ENCODE peak calls at places on chromosomes 5 and 9, in nine cellular contexts. One of them, this sample, is unnamed.

GRCh38 chr5:56327810-56328209 is 94.7 kb upstream of the ANKRD55 start:
- DNase-seq in GM23338: no peak
- DNase-seq in GM12865: peak
- DNase-seq in AG04450: no peak
- DNase-seq in dorsolateral prefrontal cortex: no peak
- DNase-seq in GM20000: no peak
- DNase-seq in neural crest cell: no peak
- DNase-seq in kidney epithelial cell: no peak
- DNase-seq in heart right ventricle: no peak
- DNase-seq in this sample: no peak

GRCh38 chr9:68708513-68708912 is 3.5 kb downstream of the PIP5K1B start:
- DNase-seq in GM23338: no peak
- DNase-seq in GM12865: peak
- DNase-seq in AG04450: no peak
- DNase-seq in dorsolateral prefrontal cortex: no peak
- DNase-seq in GM20000: peak
- DNase-seq in neural crest cell: no peak
- DNase-seq in kidney epithelial cell: no peak
- DNase-seq in heart right ventricle: no peak
- DNase-seq in this sample: no peak

GRCh38 chr5:111954516-111955337 is 197.7 kb upstream of the NREP start:
- DNase-seq in GM23338: no peak
- DNase-seq in GM12865: peak
- DNase-seq in AG04450: no peak
- DNase-seq in dorsolateral prefrontal cortex: no peak
- DNase-seq in GM20000: peak
- DNase-seq in neural crest cell: no peak
- DNase-seq in kidney epithelial cell: no peak
- DNase-seq in heart right ventricle: no peak
- DNase-seq in this sample: no peak

GRCh38 chr5:87020099-87020934 is 247.4 kb upstream of the RASA1 start:
- DNase-seq in GM23338: no peak
- DNase-seq in GM12865: peak
- DNase-seq in AG04450: no peak
- DNase-seq in dorsolateral prefrontal cortex: peak
- DNase-seq in GM20000: peak
- DNase-seq in neural crest cell: no peak
- DNase-seq in kidney epithelial cell: no peak
- DNase-seq in heart right ventricle: peak
- DNase-seq in this sample: no peak

GRCh38 chr5:73327908-73328455 is 120.6 kb downstream of the FOXD1 start:
- DNase-seq in GM23338: no peak
- DNase-seq in GM12865: no peak
- DNase-seq in AG04450: no peak
- DNase-seq in dorsolateral prefrontal cortex: no peak
- DNase-seq in GM20000: no peak
- DNase-seq in neural crest cell: no peak
- DNase-seq in kidney epithelial cell: peak
- DNase-seq in heart right ventricle: no peak
- DNase-seq in this sample: no peak

GRCh38 chr9:104856413-104856941 is 71.5 kb downstream of the ABCA1 start:
- DNase-seq in GM23338: no peak
- DNase-seq in GM12865: no peak
- DNase-seq in AG04450: no peak
- DNase-seq in dorsolateral prefrontal cortex: no peak
- DNase-seq in GM20000: no peak
- DNase-seq in neural crest cell: no peak
- DNase-seq in kidney epithelial cell: no peak
- DNase-seq in heart right ventricle: no peak
- DNase-seq in this sample: no peak

GRCh38 chr5:151204051-151204450 is 19.8 kb downstream of the CCDC69 start:
- DNase-seq in GM23338: no peak
- DNase-seq in GM12865: no peak
- DNase-seq in AG04450: no peak
- DNase-seq in dorsolateral prefrontal cortex: no peak
- DNase-seq in GM20000: no peak
- DNase-seq in neural crest cell: no peak
- DNase-seq in kidney epithelial cell: no peak
- DNase-seq in heart right ventricle: no peak
- DNase-seq in this sample: no peak

GRCh38 chr9:36056896-36057295 is 20.2 kb downstream of the RECK start:
- DNase-seq in GM23338: no peak
- DNase-seq in GM12865: no peak
- DNase-seq in AG04450: no peak
- DNase-seq in dorsolateral prefrontal cortex: no peak
- DNase-seq in GM20000: no peak
- DNase-seq in neural crest cell: no peak
- DNase-seq in kidney epithelial cell: no peak
- DNase-seq in heart right ventricle: no peak
- DNase-seq in this sample: no peak

GRCh38 chr5:170339780-170340167 is 42.2 kb upstream of the LCP2 start:
- DNase-seq in GM23338: no peak
- DNase-seq in GM12865: no peak
- DNase-seq in AG04450: no peak
- DNase-seq in dorsolateral prefrontal cortex: no peak
- DNase-seq in GM20000: no peak
- DNase-seq in neural crest cell: no peak
- DNase-seq in kidney epithelial cell: no peak
- DNase-seq in heart right ventricle: no peak
- DNase-seq in this sample: no peak

GRCh38 chr5:31186672-31187267 is 6.7 kb upstream of the CDH6 start:
- DNase-seq in GM23338: peak
- DNase-seq in GM12865: peak
- DNase-seq in AG04450: peak
- DNase-seq in dorsolateral prefrontal cortex: no peak
- DNase-seq in GM20000: no peak
- DNase-seq in neural crest cell: no peak
- DNase-seq in kidney epithelial cell: no peak
- DNase-seq in heart right ventricle: no peak
- DNase-seq in this sample: no peak

GRCh38 chr9:83266618-83267543 is 203.9 kb upstream of the RASEF start:
- DNase-seq in GM23338: no peak
- DNase-seq in GM12865: no peak
- DNase-seq in AG04450: no peak
- DNase-seq in dorsolateral prefrontal cortex: no peak
- DNase-seq in GM20000: no peak
- DNase-seq in neural crest cell: peak
- DNase-seq in kidney epithelial cell: peak
- DNase-seq in heart right ventricle: peak
- DNase-seq in this sample: no peak

GRCh38 chr5:73820321-73820720 is 194.3 kb downstream of the ARHGEF28 start:
- DNase-seq in GM23338: no peak
- DNase-seq in GM12865: no peak
- DNase-seq in AG04450: no peak
- DNase-seq in dorsolateral prefrontal cortex: no peak
- DNase-seq in GM20000: no peak
- DNase-seq in neural crest cell: no peak
- DNase-seq in kidney epithelial cell: no peak
- DNase-seq in heart right ventricle: no peak
- DNase-seq in this sample: no peak

GRCh38 chr9:110099236-110099741 is 108.7 kb downstream of the C9orf152 start:
- DNase-seq in GM23338: no peak
- DNase-seq in GM12865: no peak
- DNase-seq in AG04450: no peak
- DNase-seq in dorsolateral prefrontal cortex: no peak
- DNase-seq in GM20000: no peak
- DNase-seq in neural crest cell: no peak
- DNase-seq in kidney epithelial cell: no peak
- DNase-seq in heart right ventricle: no peak
- DNase-seq in this sample: no peak

GRCh38 chr5:67045816-67046740 is 150.5 kb downstream of the CD180 start:
- DNase-seq in GM23338: no peak
- DNase-seq in GM12865: no peak
- DNase-seq in AG04450: no peak
- DNase-seq in dorsolateral prefrontal cortex: no peak
- DNase-seq in GM20000: no peak
- DNase-seq in neural crest cell: no peak
- DNase-seq in kidney epithelial cell: no peak
- DNase-seq in heart right ventricle: no peak
- DNase-seq in this sample: no peak

GRCh38 chr5:124544366-124545055 is 201.9 kb downstream of the ZNF608 start:
- DNase-seq in GM23338: no peak
- DNase-seq in GM12865: peak
- DNase-seq in AG04450: no peak
- DNase-seq in dorsolateral prefrontal cortex: no peak
- DNase-seq in GM20000: no peak
- DNase-seq in neural crest cell: no peak
- DNase-seq in kidney epithelial cell: peak
- DNase-seq in heart right ventricle: no peak
- DNase-seq in this sample: no peak

GRCh38 chr9:127395491-127396252 is 1.3 kb upstream of the SLC2A8 start:
- DNase-seq in GM23338: no peak
- DNase-seq in GM12865: no peak
- DNase-seq in AG04450: no peak
- DNase-seq in dorsolateral prefrontal cortex: no peak
- DNase-seq in GM20000: no peak
- DNase-seq in neural crest cell: no peak
- DNase-seq in kidney epithelial cell: no peak
- DNase-seq in heart right ventricle: no peak
- DNase-seq in this sample: no peak

GRCh38 chr5:61200582-61201155 is 38.4 kb upstream of the SMIM15 start:
- DNase-seq in GM23338: peak
- DNase-seq in GM12865: peak
- DNase-seq in AG04450: no peak
- DNase-seq in dorsolateral prefrontal cortex: no peak
- DNase-seq in GM20000: peak
- DNase-seq in neural crest cell: no peak
- DNase-seq in kidney epithelial cell: no peak
- DNase-seq in heart right ventricle: no peak
- DNase-seq in this sample: no peak

GRCh38 chr9:34520096-34520495 is 2.7 kb downstream of the ENHO start:
- DNase-seq in GM23338: no peak
- DNase-seq in GM12865: no peak
- DNase-seq in AG04450: no peak
- DNase-seq in dorsolateral prefrontal cortex: no peak
- DNase-seq in GM20000: no peak
- DNase-seq in neural crest cell: no peak
- DNase-seq in kidney epithelial cell: no peak
- DNase-seq in heart right ventricle: no peak
- DNase-seq in this sample: no peak

GRCh38 chr5:130034872-130035271 is 130.6 kb downstream of the CHSY3 start:
- DNase-seq in GM23338: no peak
- DNase-seq in GM12865: no peak
- DNase-seq in AG04450: peak
- DNase-seq in dorsolateral prefrontal cortex: no peak
- DNase-seq in GM20000: no peak
- DNase-seq in neural crest cell: no peak
- DNase-seq in kidney epithelial cell: no peak
- DNase-seq in heart right ventricle: no peak
- DNase-seq in this sample: no peak

GRCh38 chr5:77518304-77518703 is 26.2 kb upstream of the WDR41 start:
- DNase-seq in GM23338: peak
- DNase-seq in GM12865: peak
- DNase-seq in AG04450: no peak
- DNase-seq in dorsolateral prefrontal cortex: no peak
- DNase-seq in GM20000: no peak
- DNase-seq in neural crest cell: no peak
- DNase-seq in kidney epithelial cell: no peak
- DNase-seq in heart right ventricle: no peak
- DNase-seq in this sample: no peak

GRCh38 chr5:90161399-90161798 is 248.2 kb downstream of the CETN3 start:
- DNase-seq in GM23338: peak
- DNase-seq in GM12865: peak
- DNase-seq in AG04450: no peak
- DNase-seq in dorsolateral prefrontal cortex: peak
- DNase-seq in GM20000: peak
- DNase-seq in neural crest cell: peak
- DNase-seq in kidney epithelial cell: no peak
- DNase-seq in heart right ventricle: peak
- DNase-seq in this sample: no peak
- TF ChIP-seq CTCF in GM23338: peak
- TF ChIP-seq CTCF in GM12865: peak
- TF ChIP-seq CTCF in AG04450: peak
- TF ChIP-seq CTCF in dorsolateral prefrontal cortex: no peak
- TF ChIP-seq CTCF in GM20000: peak
- TF ChIP-seq CTCF in neural crest cell: peak
- TF ChIP-seq CTCF in kidney epithelial cell: peak
- TF ChIP-seq CTCF in heart right ventricle: peak
- TF ChIP-seq CTCF in this sample: no peak

GRCh38 chr9:99264070-99264469 is 42.0 kb downstream of the SEC61B start:
- DNase-seq in GM23338: peak
- DNase-seq in GM12865: peak
- DNase-seq in AG04450: no peak
- DNase-seq in dorsolateral prefrontal cortex: no peak
- DNase-seq in GM20000: no peak
- DNase-seq in neural crest cell: no peak
- DNase-seq in kidney epithelial cell: no peak
- DNase-seq in heart right ventricle: no peak
- DNase-seq in this sample: no peak
- TF ChIP-seq CTCF in GM23338: peak
- TF ChIP-seq CTCF in GM12865: peak
- TF ChIP-seq CTCF in AG04450: peak
- TF ChIP-seq CTCF in dorsolateral prefrontal cortex: no peak
- TF ChIP-seq CTCF in GM20000: no peak
- TF ChIP-seq CTCF in neural crest cell: peak
- TF ChIP-seq CTCF in kidney epithelial cell: peak
- TF ChIP-seq CTCF in heart right ventricle: no peak
- TF ChIP-seq CTCF in this sample: no peak

GRCh38 chr5:172283020-172283861 is at the start of gene UBTD2:
- DNase-seq in GM23338: peak
- DNase-seq in GM12865: peak
- DNase-seq in AG04450: no peak
- DNase-seq in dorsolateral prefrontal cortex: peak
- DNase-seq in GM20000: peak
- DNase-seq in neural crest cell: peak
- DNase-seq in kidney epithelial cell: no peak
- DNase-seq in heart right ventricle: peak
- DNase-seq in this sample: peak
- TF ChIP-seq CTCF in GM23338: peak
- TF ChIP-seq CTCF in GM12865: peak
- TF ChIP-seq CTCF in AG04450: peak
- TF ChIP-seq CTCF in dorsolateral prefrontal cortex: peak
- TF ChIP-seq CTCF in GM20000: peak
- TF ChIP-seq CTCF in neural crest cell: peak
- TF ChIP-seq CTCF in kidney epithelial cell: peak
- TF ChIP-seq CTCF in heart right ventricle: peak
- TF ChIP-seq CTCF in this sample: peak

DNA sequence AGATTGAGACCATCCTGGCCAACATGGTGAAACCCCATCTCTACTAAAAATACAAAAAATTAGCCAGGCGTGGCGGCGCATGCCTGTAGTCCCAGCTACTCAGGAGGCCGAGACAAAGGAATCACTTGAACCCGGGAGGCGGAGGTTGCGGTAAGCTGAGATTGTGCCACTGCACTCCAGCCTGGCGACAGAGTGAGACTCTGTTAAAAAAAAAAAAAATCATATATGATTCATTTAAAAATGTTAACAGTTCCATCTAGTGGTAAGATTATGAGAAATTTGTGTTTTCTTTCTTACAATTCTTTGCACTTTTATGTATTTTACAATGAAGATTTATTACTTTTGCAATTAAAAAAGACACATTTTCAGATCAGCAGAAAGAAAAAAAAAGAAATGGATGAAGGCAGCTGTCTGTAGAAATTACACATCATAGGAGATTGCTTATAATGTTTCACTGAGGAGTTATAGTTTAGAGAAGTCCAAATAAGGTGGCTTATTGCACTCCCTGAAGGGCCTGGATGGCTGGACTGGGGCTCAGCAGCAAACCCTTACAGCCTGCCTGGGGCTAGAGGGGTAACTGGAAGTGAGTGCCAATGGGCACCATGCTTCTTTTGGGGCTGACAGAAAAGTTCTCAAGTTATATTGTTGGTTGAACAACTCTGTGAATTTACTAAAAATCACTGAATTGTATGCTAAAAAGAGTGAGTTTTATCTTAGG is 20.2 kb downstream of the C9orf153 start:
- DNase-seq in GM23338: no peak
- DNase-seq in GM12865: no peak
- DNase-seq in AG04450: no peak
- DNase-seq in dorsolateral prefrontal cortex: no peak
- DNase-seq in GM20000: no peak
- DNase-seq in neural crest cell: no peak
- DNase-seq in kidney epithelial cell: no peak
- DNase-seq in heart right ventricle: no peak
- DNase-seq in this sample: no peak
- TF ChIP-seq CTCF in GM23338: no peak
- TF ChIP-seq CTCF in GM12865: no peak
- TF ChIP-seq CTCF in AG04450: no peak
- TF ChIP-seq CTCF in dorsolateral prefrontal cortex: peak
- TF ChIP-seq CTCF in GM20000: no peak
- TF ChIP-seq CTCF in neural crest cell: no peak
- TF ChIP-seq CTCF in kidney epithelial cell: no peak
- TF ChIP-seq CTCF in heart right ventricle: no peak
- TF ChIP-seq CTCF in this sample: peak